ENCODE peak calls at places on chromosome 12, in seven cellular contexts. One of them, this sample, is unnamed.
A peak's percentile ranks its signal among the peaks of the same experiment; 100 is the strongest.

GRCh38 chr12:3770891-3771290 is 18.0 kb upstream of the CRACR2A start:
- DNase-seq in K562: no peak
- DNase-seq in HCT116: no peak
- DNase-seq in GM12878: no peak
- DNase-seq in HepG2: no peak
- DNase-seq in H1: no peak
- DNase-seq in SK-N-SH: no peak
- DNase-seq in this sample: no peak

GRCh38 chr12:113933201-113933786 is 32.8 kb downstream of the RBM19 start:
- DNase-seq in SK-N-SH: no peak
- DNase-seq in HCT116: no peak
- DNase-seq in K562: peak; percentile 83
- DNase-seq in H1: no peak
- DNase-seq in HepG2: no peak
- DNase-seq in GM12878: no peak
- DNase-seq in this sample: no peak

GRCh38 chr12:52964556-52965336 is 15.8 kb downstream of the KRT18 start:
- DNase-seq in SK-N-SH: no peak
- DNase-seq in K562: no peak
- DNase-seq in HepG2: no peak
- DNase-seq in H1: no peak
- DNase-seq in HCT116: no peak
- DNase-seq in GM12878: no peak
- DNase-seq in this sample: no peak

GRCh38 chr12:49878021-49878420 is 25.7 kb downstream of the FAIM2 start:
- DNase-seq in K562: no peak
- DNase-seq in HCT116: no peak
- DNase-seq in HepG2: no peak
- DNase-seq in GM12878: no peak
- DNase-seq in SK-N-SH: no peak
- DNase-seq in H1: no peak
- DNase-seq in this sample: no peak

GRCh38 chr12:33455096-33455495 is 15.5 kb upstream of the SYT10 start:
- DNase-seq in K562: no peak
- DNase-seq in HepG2: no peak
- DNase-seq in H1: no peak
- DNase-seq in SK-N-SH: no peak
- DNase-seq in HCT116: no peak
- DNase-seq in GM12878: no peak
- DNase-seq in this sample: no peak

GRCh38 chr12:27709932-27710591 is 570 bp upstream of the MRPS35 start:
- DNase-seq in SK-N-SH: no peak
- DNase-seq in GM12878: peak; percentile 9
- DNase-seq in K562: peak; percentile 12
- DNase-seq in HepG2: peak; percentile 66
- DNase-seq in HCT116: no peak
- DNase-seq in H1: peak; percentile 47
- DNase-seq in this sample: no peak

GRCh38 chr12:130920711-130921381 is 32.9 kb upstream of the ADGRD1 start:
- DNase-seq in GM12878: no peak
- DNase-seq in H1: no peak
- DNase-seq in K562: no peak
- DNase-seq in SK-N-SH: no peak
- DNase-seq in HepG2: no peak
- DNase-seq in HCT116: no peak
- DNase-seq in this sample: no peak

GRCh38 chr12:78208106-78208505 is 377.4 kb downstream of the NAV3 start:
- DNase-seq in GM12878: no peak
- DNase-seq in HepG2: no peak
- DNase-seq in H1: no peak
- DNase-seq in K562: no peak
- DNase-seq in SK-N-SH: no peak
- DNase-seq in HCT116: no peak
- DNase-seq in this sample: no peak

GRCh38 chr12:84730561-84731162 is 181.9 kb downstream of the SLC6A15 start:
- DNase-seq in H1: no peak
- DNase-seq in HepG2: no peak
- DNase-seq in K562: no peak
- DNase-seq in GM12878: no peak
- DNase-seq in SK-N-SH: peak; percentile 2
- DNase-seq in HCT116: no peak
- DNase-seq in this sample: no peak

GRCh38 chr12:1530592-1531159 is 63.7 kb downstream of the FBXL14 start:
- DNase-seq in SK-N-SH: peak; percentile 79
- DNase-seq in K562: peak; percentile 39
- DNase-seq in GM12878: no peak
- DNase-seq in HepG2: no peak
- DNase-seq in HCT116: no peak
- DNase-seq in H1: no peak
- DNase-seq in this sample: peak; percentile 32

DNA sequence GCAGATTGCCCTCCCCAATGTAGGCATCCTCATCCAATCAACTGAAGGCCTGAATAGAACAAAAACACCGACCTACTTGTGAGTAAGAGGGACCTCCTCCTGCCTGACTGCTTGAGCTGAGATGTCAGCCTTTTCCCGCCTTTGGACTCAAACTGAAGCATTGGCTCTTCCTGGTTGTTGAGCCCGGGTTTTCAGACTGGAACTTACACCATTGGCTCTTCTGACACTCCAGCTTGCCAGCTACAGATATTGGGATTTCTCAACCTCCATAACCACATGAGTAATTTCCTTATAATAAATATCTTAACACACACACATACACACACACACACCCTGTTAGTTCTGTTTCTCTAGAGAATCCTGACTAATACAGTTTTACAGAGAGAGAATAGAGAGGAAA is 173.4 kb upstream of the NTF3 start:
- DNase-seq in HepG2: no peak
- DNase-seq in GM12878: no peak
- DNase-seq in H1: no peak
- DNase-seq in HCT116: no peak
- DNase-seq in SK-N-SH: no peak
- DNase-seq in K562: no peak
- DNase-seq in this sample: no peak
- TF ChIP-seq JUND in HepG2: no peak
- TF ChIP-seq JUND in GM12878: no peak
- TF ChIP-seq JUND in H1: no peak
- TF ChIP-seq JUND in HCT116: no peak
- TF ChIP-seq JUND in SK-N-SH: no peak
- TF ChIP-seq JUND in K562: no peak
- TF ChIP-seq JUND in this sample: no peak

DNA sequence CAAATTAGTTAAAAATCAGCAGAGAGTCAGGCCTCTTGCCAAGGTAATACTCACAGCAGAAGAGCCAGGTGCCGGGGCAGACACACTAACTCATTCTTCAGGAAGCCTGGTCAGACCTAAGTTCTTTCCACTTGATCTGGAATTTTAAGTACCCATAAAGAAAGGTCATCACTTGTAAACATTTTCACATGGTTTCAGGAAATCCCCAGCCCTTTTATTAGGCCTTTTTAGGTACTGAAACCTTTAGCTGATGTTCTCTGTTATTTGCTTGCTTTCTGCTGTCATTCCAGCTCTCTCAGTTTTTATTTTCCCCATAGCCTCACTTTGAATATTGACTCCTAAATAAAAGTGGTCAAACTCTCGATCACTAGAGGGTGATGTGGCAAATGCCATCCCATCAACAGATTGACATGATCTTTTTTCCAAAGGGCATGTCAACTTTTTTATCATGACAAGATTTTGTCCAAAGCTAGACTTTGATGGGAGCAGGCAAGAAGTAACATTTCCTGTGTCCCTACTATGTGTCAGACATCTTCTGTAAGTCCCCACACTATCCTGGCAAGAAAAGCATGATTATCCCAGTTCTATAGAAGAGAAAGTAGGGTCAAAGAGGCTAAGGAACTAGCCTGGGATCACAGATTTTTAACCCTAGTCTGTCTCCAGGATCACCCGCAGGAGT is 5.7 kb downstream of the ISCU start:
- DNase-seq in SK-N-SH: no peak
- DNase-seq in HepG2: no peak
- DNase-seq in HCT116: no peak
- DNase-seq in H1: no peak
- DNase-seq in GM12878: peak; percentile 77
- DNase-seq in K562: no peak
- DNase-seq in this sample: no peak
- TF ChIP-seq JUND in SK-N-SH: no peak
- TF ChIP-seq JUND in HepG2: no peak
- TF ChIP-seq JUND in HCT116: no peak
- TF ChIP-seq JUND in H1: no peak
- TF ChIP-seq JUND in GM12878: no peak
- TF ChIP-seq JUND in K562: no peak
- TF ChIP-seq JUND in this sample: no peak

DNA sequence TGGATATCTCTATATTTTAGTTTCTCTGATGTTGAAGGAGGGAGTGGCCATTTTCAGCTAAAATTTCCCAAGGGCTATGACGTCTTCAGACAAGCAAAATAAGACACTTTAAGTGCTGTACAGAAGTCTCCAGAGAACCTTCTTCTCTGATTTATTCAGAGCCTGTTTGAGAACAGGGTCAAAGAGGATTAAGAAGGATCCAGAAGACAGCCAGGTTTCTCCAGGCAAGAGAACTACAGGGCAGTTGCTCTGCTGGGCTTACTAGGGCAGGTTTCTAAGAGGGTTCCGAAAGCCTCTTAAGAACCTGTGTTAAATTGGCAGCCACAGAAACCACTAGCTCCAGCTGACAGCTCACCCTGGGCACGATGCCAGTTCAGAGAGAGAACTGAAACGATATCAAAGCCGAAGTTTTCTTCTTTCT is 1.2 kb downstream of the MGP start:
- DNase-seq in GM12878: peak; percentile 70
- DNase-seq in SK-N-SH: peak; percentile 9
- DNase-seq in K562: no peak
- DNase-seq in H1: no peak
- DNase-seq in HepG2: no peak
- DNase-seq in HCT116: no peak
- DNase-seq in this sample: peak; percentile 57
- TF ChIP-seq JUND in GM12878: no peak
- TF ChIP-seq JUND in SK-N-SH: peak; percentile 13
- TF ChIP-seq JUND in K562: no peak
- TF ChIP-seq JUND in H1: no peak
- TF ChIP-seq JUND in HepG2: no peak
- TF ChIP-seq JUND in HCT116: no peak
- TF ChIP-seq JUND in this sample: no peak

DNA sequence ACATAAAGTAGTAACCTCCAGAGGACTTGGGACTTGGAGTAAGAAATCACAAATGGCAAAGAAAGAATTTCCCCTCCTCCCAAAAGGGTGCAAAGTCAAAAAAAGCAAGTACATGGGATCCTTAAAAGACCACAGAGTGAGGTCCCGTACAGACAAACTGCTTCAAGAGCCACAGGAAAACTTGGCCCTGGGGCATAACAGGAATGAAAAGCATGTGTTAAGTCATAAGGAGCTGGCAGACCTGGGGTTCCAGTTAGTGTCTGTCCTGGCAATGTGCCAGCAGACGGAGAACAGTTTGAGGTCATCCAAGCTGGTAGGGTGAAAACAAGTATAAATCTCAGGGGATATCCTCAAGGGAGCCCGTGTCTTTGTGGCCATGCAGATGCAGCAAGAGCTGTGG is 73.2 kb downstream of the HSD17B6 start:
- DNase-seq in HCT116: no peak
- DNase-seq in SK-N-SH: no peak
- DNase-seq in HepG2: no peak
- DNase-seq in GM12878: no peak
- DNase-seq in H1: no peak
- DNase-seq in K562: no peak
- DNase-seq in this sample: peak; percentile 90
- TF ChIP-seq JUND in HCT116: no peak
- TF ChIP-seq JUND in SK-N-SH: no peak
- TF ChIP-seq JUND in HepG2: no peak
- TF ChIP-seq JUND in GM12878: no peak
- TF ChIP-seq JUND in H1: no peak
- TF ChIP-seq JUND in K562: no peak
- TF ChIP-seq JUND in this sample: no peak

DNA sequence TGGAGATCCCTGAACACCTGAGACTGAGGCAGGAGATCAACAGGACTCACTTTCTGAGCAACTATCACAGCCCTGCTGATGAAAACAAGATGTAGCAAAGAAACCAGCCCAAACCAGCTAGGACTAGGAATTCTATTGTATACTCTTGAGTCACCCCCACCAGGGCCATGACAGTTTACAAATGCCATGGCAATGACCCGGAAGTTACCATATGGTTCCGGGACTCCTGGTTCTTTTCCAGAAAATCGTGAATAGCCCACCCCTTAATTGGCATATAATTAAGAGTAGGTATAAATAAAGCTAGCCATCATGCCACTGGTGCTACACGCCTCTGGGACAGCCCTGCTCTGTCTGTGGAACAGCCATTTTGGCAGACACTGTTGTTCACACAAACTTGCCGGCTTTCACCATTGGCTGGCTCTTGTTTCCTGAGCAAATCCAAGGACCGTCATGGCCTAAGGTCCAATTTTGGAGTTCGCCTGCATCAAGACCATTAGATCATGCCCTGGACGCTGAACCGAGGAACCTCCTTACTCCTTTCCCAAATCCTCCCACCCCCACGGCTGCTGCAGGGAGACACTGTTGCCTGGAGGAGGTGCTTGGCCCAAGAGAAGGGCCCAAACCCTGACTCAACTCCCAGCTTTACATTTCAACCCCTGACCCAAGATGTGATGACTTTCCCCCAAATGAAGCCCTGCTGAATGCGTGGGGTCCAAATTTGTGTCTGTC is 46.2 kb upstream of the OASL start:
- DNase-seq in K562: no peak
- DNase-seq in HepG2: no peak
- DNase-seq in H1: peak; percentile 33
- DNase-seq in SK-N-SH: no peak
- DNase-seq in GM12878: no peak
- DNase-seq in HCT116: no peak
- DNase-seq in this sample: no peak
- TF ChIP-seq JUND in K562: no peak
- TF ChIP-seq JUND in HepG2: no peak
- TF ChIP-seq JUND in H1: no peak
- TF ChIP-seq JUND in SK-N-SH: no peak
- TF ChIP-seq JUND in GM12878: no peak
- TF ChIP-seq JUND in HCT116: no peak
- TF ChIP-seq JUND in this sample: no peak

DNA sequence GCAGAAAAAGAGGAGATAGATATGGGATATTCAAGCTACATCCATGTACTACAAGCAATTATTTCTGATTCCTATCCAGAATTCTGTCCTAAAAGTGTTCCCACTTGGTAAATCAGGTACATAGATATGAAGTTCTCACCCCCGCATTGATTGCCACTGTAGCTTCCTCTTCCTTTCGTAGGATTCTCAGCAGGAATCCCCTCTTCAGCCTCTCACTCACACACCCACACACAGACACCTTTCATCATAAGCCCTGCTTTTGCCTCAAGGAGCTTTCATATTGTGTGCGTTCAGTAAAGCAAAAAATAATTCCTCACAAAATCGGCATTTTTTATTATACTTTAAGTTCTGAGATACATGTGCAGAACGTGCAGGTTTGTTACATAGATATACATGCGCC is 69.8 kb downstream of the ANO4 start:
- DNase-seq in GM12878: no peak
- DNase-seq in SK-N-SH: no peak
- DNase-seq in K562: no peak
- DNase-seq in H1: no peak
- DNase-seq in HepG2: no peak
- DNase-seq in HCT116: no peak
- DNase-seq in this sample: no peak
- TF ChIP-seq JUND in GM12878: no peak
- TF ChIP-seq JUND in SK-N-SH: no peak
- TF ChIP-seq JUND in K562: no peak
- TF ChIP-seq JUND in H1: no peak
- TF ChIP-seq JUND in HepG2: no peak
- TF ChIP-seq JUND in HCT116: no peak
- TF ChIP-seq JUND in this sample: no peak